ENCODE peak calls at places on chromosomes 2 and 18, in five cellular contexts. Q is K562, Y is HCT116, N is A549, D is HepG2. C is an unnamed sample.

GRCh38 chr2:68426885-68427579 is 40.1 kb downstream of the FBXO48 start:
- DNase-seq in Y (no peak), D (no peak), Q (no peak), N (no peak), C (peak)

GRCh38 chr2:38751847-38752410 is 768 bp upstream of the SRSF7 start:
- DNase-seq in N (peak), D (peak), Y (no peak), Q (peak), C (no peak)

GRCh38 chr2:9554841-9555337 is 741 bp downstream of the ADAM17 start:
- DNase-seq in N (no peak), D (peak), Y (no peak), Q (no peak), C (no peak)

GRCh38 chr18:45589559-45590041 is 25.7 kb upstream of the SLC14A2 start:
- DNase-seq in D (no peak), Y (no peak), N (no peak), Q (no peak), C (no peak)

GRCh38 chr18:51006061-51006818 is 23.8 kb upstream of the SMAD4 start:
- DNase-seq in Y (no peak), D (no peak), Q (no peak), N (no peak), C (no peak)

GRCh38 chr2:166984797-166985196 is 96.5 kb downstream of the XIRP2 start:
- DNase-seq in Y (no peak), D (no peak), Q (no peak), N (no peak), C (no peak)

GRCh38 chr18:46721331-46721730 is 35.5 kb downstream of the ST8SIA5 start:
- DNase-seq in Y (no peak), Q (no peak), N (no peak), D (no peak), C (no peak)

GRCh38 chr18:34370704-34371405 is 146.1 kb upstream of the NOL4 start:
- DNase-seq in Y (no peak), D (no peak), Q (no peak), N (no peak), C (no peak)

GRCh38 chr18:70072678-70073077 is 125.0 kb upstream of the CD226 start:
- DNase-seq in D (peak), N (no peak), Y (no peak), Q (no peak), C (no peak)

GRCh38 chr18:65035701-65036100 is 715.1 kb upstream of the CDH7 start:
- DNase-seq in Q (no peak), D (no peak), Y (no peak), N (no peak), C (no peak)

GRCh38 chr18:7447629-7448028 is 119.5 kb upstream of the PTPRM start:
- DNase-seq in Y (no peak), N (no peak), Q (no peak), D (no peak), C (no peak)

GRCh38 chr2:153004627-153005026 is 286.2 kb downstream of the ARL6IP6 start:
- DNase-seq in Q (no peak), N (no peak), D (no peak), Y (no peak), C (no peak)

GRCh38 chr2:193228276-193228675 is 1033.5 kb upstream of the TMEFF2 start:
- DNase-seq in Y (no peak), N (no peak), D (no peak), Q (no peak), C (no peak)

GRCh38 chr2:33670392-33670937 is 71.4 kb upstream of the FAM98A start:
- DNase-seq in D (no peak), Y (peak), Q (peak), N (peak), C (no peak)

GRCh38 chr2:241886840-241887447 is 17.4 kb downstream of the RTP5 start:
- DNase-seq in N (no peak), D (no peak), Y (no peak), Q (no peak), C (no peak)

GRCh38 chr2:66915237-66915636 is 480.3 kb downstream of the MEIS1 start:
- DNase-seq in N (no peak), D (no peak), Y (no peak), Q (no peak), C (no peak)

GRCh38 chr18:61551586-61551985 is 218.4 kb downstream of the CDH20 start:
- DNase-seq in D (peak), N (peak), Q (peak), Y (peak), C (peak)

GRCh38 chr2:157420771-157421323 is 23.0 kb downstream of the CYTIP start:
- DNase-seq in D (no peak), Q (no peak), N (no peak), Y (no peak), C (peak)

GRCh38 chr2:203061346-203061745 is 46.7 kb downstream of the NBEAL1 start:
- DNase-seq in N (peak), Y (no peak), D (peak), Q (no peak), C (no peak)

DNA sequence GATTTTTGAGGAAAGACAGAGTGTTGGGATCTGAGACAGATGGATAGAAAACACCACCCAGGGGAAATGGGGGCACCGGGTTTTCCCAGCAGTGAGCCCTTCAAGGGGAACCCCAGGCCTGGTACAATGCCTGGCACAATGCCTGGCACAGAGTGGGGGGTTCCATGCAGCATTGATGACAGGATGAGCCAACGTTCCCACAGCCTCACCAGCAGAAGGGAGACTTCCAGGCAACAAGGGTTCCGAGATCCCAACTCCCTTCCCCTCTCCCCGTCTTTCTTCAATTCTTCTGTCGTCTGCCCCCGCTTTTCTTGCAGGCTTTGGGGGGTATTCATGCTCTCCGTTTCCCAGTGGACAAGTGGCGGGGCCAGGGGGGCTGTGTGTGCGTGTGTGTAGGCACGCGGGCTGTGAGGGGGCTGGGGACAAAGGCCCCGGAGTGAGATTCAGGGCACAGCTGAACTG is 132.1 kb upstream of the HAAO start:
- DNase-seq in Q (no peak), Y (no peak), N (no peak), D (no peak), C (no peak)
- H3K4me3 ChIP-seq in Q (no peak), Y (no peak), N (no peak), D (peak), C (no peak)

DNA sequence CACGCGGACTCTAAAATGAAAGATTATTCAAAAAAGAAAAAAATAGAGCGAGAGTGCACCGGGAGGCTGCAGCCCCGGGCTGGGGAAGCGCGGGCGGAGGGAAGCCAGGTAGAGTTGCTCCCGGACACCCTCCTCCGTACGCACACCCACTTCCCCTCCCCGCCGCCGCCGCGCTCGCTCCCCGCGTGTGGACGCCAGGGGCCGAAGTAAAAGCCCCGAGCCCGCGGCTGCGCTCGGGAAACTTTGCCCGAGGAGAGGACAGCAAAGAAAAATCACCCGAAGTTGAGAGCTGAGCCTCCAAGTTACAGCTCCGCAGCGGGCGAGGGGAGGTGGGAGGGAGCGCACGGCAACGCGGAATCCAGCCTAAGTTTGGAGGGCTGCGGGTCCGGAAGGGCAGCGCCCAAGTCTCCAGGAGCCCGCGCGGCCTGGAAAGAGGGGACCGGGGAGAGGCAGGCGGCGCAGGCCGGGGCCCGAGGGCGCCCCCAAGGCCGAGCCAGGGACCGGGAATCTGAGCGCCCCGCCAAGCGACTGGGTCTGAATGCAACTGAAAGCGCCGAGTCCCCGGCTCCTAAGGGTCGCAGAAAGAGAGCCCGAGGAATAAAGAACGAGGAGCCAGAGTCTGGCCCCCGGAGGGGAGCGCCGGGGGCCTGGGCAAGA is 666 bp upstream of the BCL11A start:
- DNase-seq in Y (no peak), N (no peak), D (no peak), Q (no peak), C (no peak)
- TF ChIP-seq REST in Y (no peak), N (no peak), D (no peak), Q (no peak), C (no peak)

DNA sequence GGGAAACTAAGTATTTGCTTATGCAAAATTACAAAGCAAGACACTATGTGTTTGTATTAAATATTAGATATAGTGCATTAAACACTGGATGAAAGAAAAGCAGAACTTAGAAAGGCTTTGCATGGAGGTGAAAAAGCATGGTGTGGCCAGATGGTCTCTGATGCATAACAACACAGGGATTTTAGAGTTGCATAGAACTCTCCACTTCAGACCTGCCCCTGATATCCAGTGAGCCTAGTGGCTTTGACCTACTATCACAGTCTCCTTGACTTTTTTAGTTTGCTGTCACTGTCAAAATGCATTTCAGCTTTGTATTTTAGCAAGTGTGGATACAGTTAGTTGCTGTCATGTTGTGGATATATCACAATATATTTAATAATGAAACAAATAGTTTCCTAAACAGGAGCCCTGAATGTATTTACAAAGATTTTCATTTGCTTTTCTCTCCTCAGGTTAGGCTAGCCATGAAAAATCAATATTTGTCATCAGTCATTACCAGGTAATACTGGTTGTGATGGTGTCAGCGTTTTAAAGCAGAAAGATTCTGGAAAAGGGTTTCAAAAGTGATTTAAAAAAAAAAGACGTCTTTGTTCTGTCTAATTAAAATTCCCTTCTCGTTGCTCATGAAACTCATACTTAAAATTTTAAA is 5.2 kb downstream of the CSRNP3 start:
- DNase-seq in Y (no peak), Q (no peak), N (no peak), D (no peak), C (no peak)
- H3K4me3 ChIP-seq in Y (no peak), Q (no peak), N (no peak), D (no peak), C (no peak)

GRCh38 chr2:148560501-148560900 is 84.0 kb upstream of the EPC2 start:
- DNase-seq in D (no peak), N (no peak), Q (no peak), Y (no peak), C (no peak)
- TF ChIP-seq REST in D (no peak), N (no peak), Q (no peak), Y (no peak), C (no peak)

DNA sequence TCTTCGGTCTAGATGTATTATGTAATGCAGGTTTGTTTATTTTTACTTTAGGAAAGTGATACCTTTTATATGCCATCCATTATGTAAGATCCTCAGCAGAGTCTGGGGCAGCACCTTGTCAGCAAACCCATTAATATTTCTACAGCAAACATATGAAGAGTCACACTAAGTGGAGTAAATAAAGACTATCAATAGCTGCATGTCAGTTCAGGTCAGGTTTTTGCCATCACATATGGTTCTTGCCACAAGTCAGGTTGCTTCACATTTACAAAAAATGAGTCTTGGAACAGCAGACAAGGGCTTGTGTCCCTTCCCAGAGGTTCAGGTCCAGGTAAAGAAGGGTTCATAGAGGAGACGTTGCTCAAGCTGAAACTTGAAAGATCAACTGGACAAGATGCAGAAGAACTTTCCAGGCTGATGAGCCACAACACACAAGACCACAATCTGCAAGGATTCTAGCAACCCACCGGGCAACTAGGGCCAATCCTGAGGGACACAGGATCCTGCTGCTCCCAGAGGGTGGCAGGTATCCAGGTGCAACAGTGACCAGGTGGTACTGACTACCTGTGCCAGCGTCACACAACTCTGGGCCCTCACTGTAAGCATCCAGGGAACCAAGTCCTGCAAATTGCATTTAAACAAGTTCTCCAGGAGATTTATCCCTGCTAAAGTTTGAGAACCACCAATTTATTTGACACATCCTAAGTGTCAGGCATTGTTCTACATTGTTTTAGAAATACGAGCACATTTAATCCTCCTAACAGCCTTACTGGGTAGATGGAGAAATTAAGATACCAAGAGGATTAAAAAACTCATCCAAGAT is 215.8 kb downstream of the ALPK2 start:
- DNase-seq in D (no peak), N (no peak), Q (no peak), Y (no peak), C (no peak)
- H3K4me3 ChIP-seq in D (no peak), N (no peak), Q (no peak), Y (no peak), C (no peak)

GRCh38 chr2:221674446-221674845 is 102.3 kb upstream of the EPHA4 start:
- DNase-seq in D (no peak), Q (no peak), Y (no peak), N (no peak), C (no peak)
- TF ChIP-seq REST in D (no peak), Q (no peak), Y (no peak), N (no peak), C (no peak)

DNA sequence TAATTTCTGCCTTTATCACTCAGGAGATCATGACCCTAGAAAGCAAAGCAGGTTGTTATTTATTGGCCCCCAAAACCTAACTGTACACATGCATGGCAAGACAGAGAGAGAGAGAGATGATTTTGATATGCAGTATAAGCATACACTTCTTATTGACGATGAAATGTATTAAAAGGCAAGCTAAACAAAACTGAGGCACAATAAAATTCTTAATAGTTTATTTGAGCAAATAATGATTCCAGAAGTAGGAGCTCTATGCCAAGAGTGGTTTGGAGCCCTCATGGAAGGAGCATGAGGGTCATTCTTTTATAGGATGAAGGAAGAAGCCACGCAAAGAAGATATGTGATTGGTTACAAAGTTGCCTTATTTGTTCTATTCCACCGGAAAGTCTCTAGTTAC is 616.0 kb downstream of the FBXO15 start:
- DNase-seq in N (no peak), D (no peak), Q (no peak), Y (no peak), C (no peak)
- H3K4me3 ChIP-seq in N (no peak), D (no peak), Q (no peak), Y (no peak), C (no peak)

DNA sequence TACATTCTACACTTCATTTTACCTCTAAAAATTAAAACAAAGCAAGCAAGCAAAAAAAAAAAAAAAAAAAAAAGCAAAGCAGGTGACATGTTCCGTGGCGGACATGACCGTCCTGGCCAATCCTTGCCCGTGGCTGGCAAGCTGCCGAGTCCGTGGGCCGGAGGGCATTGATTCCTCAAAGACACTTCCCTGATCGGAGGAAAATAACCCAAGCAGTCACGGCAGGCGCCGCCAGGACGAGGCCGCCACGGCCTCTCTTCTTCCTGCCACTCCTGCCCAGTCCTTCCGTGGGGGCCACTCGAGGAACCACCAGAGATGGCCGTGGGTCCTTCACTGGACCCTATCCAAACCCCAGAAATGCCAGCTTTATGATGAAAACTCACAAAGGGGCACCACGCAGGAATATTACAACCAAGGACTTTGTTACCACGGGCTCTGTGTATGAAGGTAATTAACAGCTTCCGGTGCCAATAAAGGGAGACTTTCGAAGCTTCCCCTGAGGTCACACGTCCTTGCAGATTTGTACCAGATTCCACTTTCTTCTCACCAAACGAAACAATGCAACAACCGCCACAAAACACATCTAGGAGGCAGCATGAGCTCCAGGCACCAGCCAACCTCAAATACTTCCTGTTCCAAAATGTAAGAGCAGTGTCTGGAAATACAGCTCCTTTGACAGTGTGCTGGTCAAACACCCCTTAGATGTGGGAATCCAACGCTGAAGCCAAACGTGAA is 170.3 kb downstream of the HDAC4 start:
- DNase-seq in Q (no peak), Y (no peak), D (no peak), N (no peak), C (no peak)
- TF ChIP-seq REST in Q (no peak), Y (no peak), D (no peak), N (no peak), C (peak)

GRCh38 chr18:905948-906415 is 1.3 kb downstream of the ADCYAP1 start:
- DNase-seq in D (no peak), Q (no peak), N (no peak), Y (no peak), C (no peak)
- H3K4me3 ChIP-seq in D (no peak), Q (no peak), N (no peak), Y (no peak), C (no peak)

GRCh38 chr2:234858134-234858533 is 93.7 kb upstream of the SH3BP4 start:
- DNase-seq in Q (peak), D (no peak), N (no peak), Y (no peak), C (no peak)
- TF ChIP-seq REST in Q (no peak), D (no peak), N (no peak), Y (no peak), C (no peak)